ENCODE peak calls at places on chromosomes 13 and 19, in four cellular contexts. P, K, G and D are unnamed samples.

GRCh38 chr13:112725346-112726017 is 35.6 kb downstream of the ATP11A start:
- DNase-seq in P (no peak), K (no peak), G (no peak), D (no peak)

GRCh38 chr13:113905942-113906341 is 42.1 kb upstream of the GAS6 start:
- DNase-seq in P (no peak), K (peak), G (no peak), D (no peak)

GRCh38 chr13:51826606-51827005 is 18.4 kb downstream of the TMEM272 start:
- DNase-seq in P (no peak), K (no peak), G (no peak), D (peak)

GRCh38 chr19:10876459-10877240 is 5.3 kb downstream of the CARM1 start:
- DNase-seq in P (no peak), K (no peak), G (no peak), D (peak)

GRCh38 chr13:74423434-74423833 is 289.2 kb upstream of the KLF12 start:
- DNase-seq in P (no peak), K (no peak), G (no peak), D (no peak)

GRCh38 chr19:38879400-38879751 is 1.3 kb upstream of the RINL start:
- DNase-seq in P (no peak), K (no peak), G (no peak), D (no peak)

GRCh38 chr13:21022694-21023325 is 38.6 kb downstream of the LATS2 start:
- DNase-seq in P (peak), K (no peak), G (no peak), D (no peak)

GRCh38 chr19:47471733-47472457 is at the start of gene SLC8A2:
- DNase-seq in P (peak), K (peak), G (peak), D (peak)

GRCh38 chr13:36919833-36920611 is at the start of gene SMAD9:
- DNase-seq in P (peak), K (peak), G (peak), D (peak)
- TF ChIP-seq EP300 in P (no peak), K (no peak), G (no peak), D (no peak)

DNA sequence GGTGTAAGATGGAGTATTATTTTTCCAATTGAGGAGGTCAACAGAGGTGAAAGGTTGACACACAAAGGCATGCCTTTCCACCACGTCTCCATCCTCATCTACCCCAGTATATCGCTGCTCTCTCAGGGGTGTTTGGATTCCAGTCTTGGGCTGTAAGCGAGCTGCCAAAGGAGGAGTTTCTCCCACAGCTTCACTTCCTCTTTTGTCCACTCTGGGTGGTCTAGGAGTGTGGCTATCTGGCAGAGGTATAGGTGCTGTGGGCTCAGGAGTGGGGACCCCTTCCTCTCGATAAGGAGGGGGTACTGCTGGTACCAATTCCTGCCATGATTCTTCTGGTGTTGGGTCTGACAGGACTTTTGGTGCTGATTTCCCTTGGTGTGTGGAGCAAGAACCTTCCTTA is 39.4 kb downstream of the ZNF846 start:
- DNase-seq in P (no peak), K (no peak), G (no peak), D (no peak)
- TF ChIP-seq POLR2A in P (no peak), K (no peak), G (no peak), D (no peak)

GRCh38 chr13:42355841-42356575 is 84.1 kb downstream of the AKAP11 start:
- DNase-seq in P (no peak), K (no peak), G (no peak), D (no peak)
- TF ChIP-seq EP300 in P (no peak), K (no peak), G (no peak), D (no peak)

GRCh38 chr19:58515259-58515658 is 3.5 kb upstream of the SLC27A5 start:
- DNase-seq in P (no peak), K (no peak), G (no peak), D (no peak)

GRCh38 chr19:58513213-58513693 is 1.5 kb upstream of the SLC27A5 start:
- DNase-seq in P (no peak), K (no peak), G (no peak), D (no peak)

GRCh38 chr19:58514564-58515020 is 2.8 kb upstream of the SLC27A5 start:
- DNase-seq in P (no peak), K (no peak), G (no peak), D (no peak)

GRCh38 chr19:58511353-58512208 is at the start of gene SLC27A5:
- DNase-seq in P (no peak), K (no peak), G (no peak), D (peak)

GRCh38 chr19:58513694-58514563 is 2.1 kb upstream of the SLC27A5 start:
- DNase-seq in P (peak), K (peak), G (peak), D (peak)
- TF ChIP-seq POLR2A in P (peak), K (no peak), G (peak), D (peak)

DNA sequence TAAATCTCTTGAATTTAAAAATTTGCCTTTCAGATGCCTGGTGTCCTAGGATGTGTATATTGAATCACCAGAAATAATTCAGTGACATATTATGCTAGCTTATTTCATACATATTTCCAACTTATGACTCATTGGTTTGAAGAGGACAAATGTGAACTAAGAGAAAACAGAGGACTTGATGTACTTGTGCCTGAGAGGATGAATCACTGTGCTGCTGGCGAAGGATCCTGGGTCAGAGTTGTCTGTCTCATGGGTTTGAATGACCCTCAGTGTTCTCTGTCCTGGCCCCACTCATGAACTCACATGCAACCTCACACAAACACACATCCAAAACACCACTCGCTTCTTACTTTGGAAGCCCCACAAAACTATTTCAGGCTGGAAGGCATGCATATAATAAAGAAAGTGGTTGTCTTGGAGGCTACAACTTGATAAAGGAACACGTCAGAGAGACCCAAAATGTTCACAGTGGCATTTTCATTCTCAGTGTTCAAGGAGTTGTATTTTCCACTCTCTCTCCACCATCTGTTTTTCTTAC is 129.0 kb upstream of the SPRY2 start:
- DNase-seq in P (no peak), K (no peak), G (no peak), D (peak)
- TF ChIP-seq EP300 in P (no peak), K (peak), G (no peak), D (peak)

GRCh38 chr19:12730054-12730453 is 4.4 kb downstream of the TRIR start:
- DNase-seq in P (no peak), K (no peak), G (no peak), D (no peak)
- TF ChIP-seq POLR2A in P (no peak), K (no peak), G (no peak), D (no peak)

DNA sequence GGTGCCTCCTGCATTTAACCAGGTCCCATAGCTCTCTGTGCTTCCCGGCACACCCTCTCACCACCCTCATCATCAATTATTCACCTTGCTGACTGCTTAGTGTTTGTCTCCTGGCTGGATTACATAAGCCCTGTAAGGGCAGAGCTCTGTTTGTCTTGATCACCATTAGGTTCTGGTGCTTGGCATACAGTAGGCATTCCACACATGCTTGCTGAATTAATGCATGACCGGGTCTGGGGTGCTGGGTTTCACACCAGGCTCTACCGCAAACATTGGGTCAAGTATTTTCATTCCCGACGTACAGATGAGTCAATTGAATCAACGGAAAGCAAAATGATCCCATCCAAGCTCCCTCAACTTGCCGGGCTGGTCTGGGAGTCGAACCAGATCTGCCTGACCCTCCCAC is 28.5 kb downstream of the VAV1 start:
- DNase-seq in P (no peak), K (no peak), G (no peak), D (no peak)
- TF ChIP-seq EP300 in P (no peak), K (no peak), G (no peak), D (no peak)

DNA sequence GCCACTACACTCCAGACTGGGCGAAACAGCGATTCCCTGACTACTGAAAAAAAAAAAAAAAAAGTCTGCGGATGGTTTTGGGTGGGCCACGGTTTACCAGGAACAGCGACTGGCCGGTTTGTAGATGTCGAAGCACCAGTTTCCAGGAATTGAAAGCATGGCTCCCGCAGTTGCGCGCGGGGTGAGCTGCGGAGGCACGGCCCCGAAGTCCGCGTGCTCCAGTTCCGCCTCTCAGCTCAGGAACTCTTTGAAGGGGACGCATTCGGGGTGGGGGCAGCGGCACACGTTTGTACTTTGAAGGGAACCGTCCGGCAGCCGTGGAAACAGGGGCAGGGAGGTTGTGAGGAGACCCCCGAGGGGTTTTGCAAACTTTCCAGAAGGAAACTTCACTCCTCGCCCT is 27.1 kb upstream of the PABPC3 start:
- DNase-seq in P (no peak), K (no peak), G (no peak), D (no peak)
- TF ChIP-seq POLR2A in P (no peak), K (no peak), G (no peak), D (no peak)

DNA sequence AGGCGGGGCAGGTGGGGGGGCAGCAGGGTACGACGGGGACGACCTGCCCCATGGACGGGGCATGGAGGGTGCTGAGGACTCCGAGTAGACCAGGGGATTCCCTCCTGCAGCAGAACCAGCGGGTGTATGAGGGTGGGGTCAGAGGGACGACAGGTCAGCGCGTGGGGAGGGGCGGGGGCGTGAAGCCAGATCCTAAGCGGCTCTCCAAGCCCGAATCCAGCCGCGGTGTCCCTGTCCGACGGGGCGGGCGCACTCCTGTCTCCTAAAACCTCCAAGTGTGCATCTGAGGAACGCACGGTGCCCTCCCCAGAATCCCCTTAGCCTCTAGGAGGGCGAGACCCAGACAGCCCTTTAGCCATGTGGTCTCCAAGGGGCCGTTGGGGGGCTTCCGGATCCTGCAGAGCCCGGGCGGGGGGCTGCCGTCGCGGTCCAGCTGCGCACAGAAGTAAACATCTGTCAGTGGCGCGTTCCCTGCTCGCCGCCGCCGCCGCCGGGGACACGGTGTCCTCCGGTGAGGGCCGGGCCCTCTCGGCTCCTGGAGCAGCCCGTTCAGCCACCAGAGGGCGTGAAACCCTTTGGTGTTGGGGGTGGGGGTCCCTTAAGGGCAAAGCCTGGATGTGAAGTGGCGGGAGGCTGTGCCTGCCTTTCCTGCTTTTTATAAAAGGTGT is 732 bp downstream of the NRTN start:
- DNase-seq in P (peak), K (peak), G (peak), D (peak)
- TF ChIP-seq EP300 in P (no peak), K (peak), G (no peak), D (peak)